ENCODE peak calls at places on chromosomes 5 and 9, in four cellular contexts. T is Kasumi-1; E is stimulated activated CD4-positive, alpha-beta T cell treated with anti-CD3 and anti-CD28 coated beads, Interleukin-4, amount 100 ng/mL, for 4 hours; L is activated CD4-positive, alpha-beta T cell treated with anti-CD3 and anti-CD28 coated beads, Interleukin-2, amount 10 ng/mL, durations not matched to agents 7 days and 5 days. M is an unnamed sample.

GRCh38 chr5:448061-448765 is 5.2 kb downstream of the EXOC3 start:
- DNase-seq in T (peak; percentile 96), E (no peak), L (no peak), M (no peak)

GRCh38 chr9:124821247-124821623 is 32.0 kb upstream of the WDR38 start:
- DNase-seq in L (no peak), T (no peak), E (no peak), M (no peak)

GRCh38 chr9:15079989-15080388 is 169.8 kb upstream of the FREM1 start:
- DNase-seq in T (no peak), L (no peak), E (no peak), M (no peak)

GRCh38 chr5:151570058-151570457 is 21.1 kb downstream of the FAT2 start:
- DNase-seq in L (no peak), T (no peak), E (no peak), M (no peak)

GRCh38 chr9:35342221-35342620 is 147.7 kb upstream of the RUSC2 start:
- DNase-seq in T (peak; percentile 25), E (no peak), L (no peak), M (no peak)

GRCh38 chr9:109908459-109909390 is 128.7 kb downstream of the PALM2AKAP2 start:
- DNase-seq in E (no peak), T (no peak), L (no peak), M (no peak)

GRCh38 chr5:100691085-100691484 is 155.9 kb downstream of the FAM174A start:
- DNase-seq in L (no peak), T (no peak), E (no peak), M (no peak)

GRCh38 chr9:114958021-114958846 is 27.8 kb upstream of the TNFSF8 start:
- DNase-seq in E (peak; percentile 74), T (peak; percentile 92), L (peak; percentile 44), M (peak; percentile 17)

GRCh38 chr9:133777871-133778270 is 39.7 kb upstream of the SARDH start:
- DNase-seq in E (no peak), L (no peak), T (no peak), M (no peak)

GRCh38 chr5:93899026-93899600 is 157.7 kb upstream of the POU5F2 start:
- DNase-seq in L (no peak), T (peak; percentile 35), E (no peak), M (no peak)

GRCh38 chr9:34675874-34676273 is 13.4 kb upstream of the CCL27 start:
- DNase-seq in E (no peak), T (no peak), L (no peak), M (no peak)

GRCh38 chr5:163705983-163706771 is 200.8 kb downstream of the MAT2B start:
- DNase-seq in T (no peak), L (no peak), E (no peak), M (no peak)

GRCh38 chr5:13913962-13914361 is 30.5 kb downstream of the DNAH5 start:
- DNase-seq in L (no peak), T (no peak), E (no peak), M (no peak)

GRCh38 chr9:96486351-96487029 is 36.5 kb downstream of the HABP4 start:
- DNase-seq in E (no peak), T (no peak), L (no peak), M (no peak)

GRCh38 chr9:68832853-68833518 is 127.9 kb downstream of the PIP5K1B start:
- DNase-seq in T (no peak), L (no peak), E (no peak), M (no peak)

GRCh38 chr5:113122053-113122452 is 145.5 kb downstream of the DCP2 start:
- DNase-seq in T (no peak), L (no peak), E (no peak), M (no peak)

GRCh38 chr9:128987800-128988199 is 40.3 kb downstream of the NUP188 start:
- DNase-seq in L (no peak), E (no peak), T (no peak), M (no peak)

GRCh38 chr9:82729991-82730390 is 333.0 kb downstream of the RASEF start:
- DNase-seq in T (no peak), E (no peak), L (no peak), M (no peak)

GRCh38 chr5:177194278-177194677 is 60.7 kb downstream of the NSD1 start:
- DNase-seq in L (no peak), T (no peak), E (no peak), M (no peak)